ENCODE peak calls at places on chromosomes 2 and 18, in nine cellular contexts. P is body of pancreas, V is esophagus squamous epithelium, I is spleen, U is gastrocnemius medialis, B is endothelial cell of umbilical vein, J is Peyer's patch, M is stomach, Q is HCT116. Y is an unnamed sample.

GRCh38 chr18:46642561-46642960 is 14.5 kb downstream of the LOXHD1 start:
- DNase-seq in J (no peak), I (no peak), M (no peak), P (no peak), Q (no peak), B (no peak), V (no peak), U (no peak), Y (no peak)

GRCh38 chr2:3035385-3036050 is 342.1 kb downstream of the EIPR1 start:
- DNase-seq in I (no peak), B (no peak), P (no peak), Q (no peak), U (no peak), M (no peak), J (no peak), V (no peak), Y (no peak)

GRCh38 chr18:36314098-36314497 is 16.6 kb downstream of the FHOD3 start:
- DNase-seq in V (no peak), I (no peak), U (peak; percentile 62), M (no peak), P (no peak), B (no peak), Q (no peak), J (no peak), Y (peak; percentile 49)

GRCh38 chr2:40734797-40735196 is 282.9 kb upstream of the SLC8A1 start:
- DNase-seq in B (no peak), U (no peak), Q (no peak), I (no peak), J (no peak), M (no peak), P (no peak), V (no peak), Y (no peak)

GRCh38 chr18:46711444-46711863 is 45.4 kb downstream of the ST8SIA5 start:
- DNase-seq in M (no peak), U (peak; percentile 77), Q (no peak), P (no peak), I (no peak), J (no peak), V (no peak), B (no peak), Y (peak; percentile 54)

GRCh38 chr2:62284980-62285379 is 89.1 kb downstream of the B3GNT2 start:
- DNase-seq in I (no peak), J (no peak), U (no peak), V (no peak), P (no peak), B (no peak), Q (no peak), M (no peak), Y (no peak)

GRCh38 chr18:76064998-76065397 is 430.0 kb downstream of the ZNF516 start:
- DNase-seq in B (no peak), P (no peak), Q (no peak), J (no peak), I (no peak), U (no peak), M (no peak), V (no peak), Y (no peak)

GRCh38 chr2:189566046-189566445 is 14.5 kb downstream of the SLC40A1 start:
- DNase-seq in M (no peak), U (no peak), J (no peak), B (peak; percentile 55), Q (no peak), V (no peak), I (no peak), P (no peak), Y (no peak)

GRCh38 chr2:1324884-1325283 is 88.4 kb upstream of the TPO start:
- DNase-seq in Q (no peak), I (no peak), B (no peak), M (no peak), J (no peak), P (peak; percentile 13), U (no peak), V (no peak), Y (no peak)

GRCh38 chr2:105597831-105598293 is 146.8 kb upstream of the NCK2 start:
- DNase-seq in P (no peak), U (no peak), V (no peak), Q (no peak), B (no peak), I (no peak), J (no peak), M (no peak), Y (no peak)

GRCh38 chr2:238288650-238289573 is 502 bp upstream of the PER2 start:
- DNase-seq in U (peak; percentile 99), J (peak; percentile 99), M (peak; percentile 100), P (peak; percentile 100), B (peak; percentile 99), Q (peak; percentile 97), V (peak; percentile 93), I (peak; percentile 99), Y (peak; percentile 99)

GRCh38 chr2:204470178-204470620 is 75.1 kb upstream of the PARD3B start:
- DNase-seq in I (no peak), J (no peak), M (no peak), Q (no peak), V (no peak), B (no peak), P (no peak), U (no peak), Y (no peak)

GRCh38 chr18:57586243-57587049 is at the start of gene FECH:
- DNase-seq in M (peak; percentile 84), I (peak; percentile 94), J (peak; percentile 70), Q (peak; percentile 12), B (peak; percentile 76), P (peak; percentile 87), V (no peak), U (peak; percentile 81), Y (peak; percentile 88)
- TF ChIP-seq POLR2A in M (peak; percentile 11), I (no peak), J (peak; percentile 72), Q (peak; percentile 62), B (peak; percentile 74), P (peak; percentile 82), V (peak; percentile 31), U (peak; percentile 82), Y (peak; percentile 82)

GRCh38 chr18:21599585-21600525 is 649 bp downstream of the ESCO1 start:
- DNase-seq in M (peak; percentile 78), Q (no peak), V (peak; percentile 63), U (peak; percentile 71), J (peak; percentile 55), I (peak; percentile 95), P (peak; percentile 79), B (peak; percentile 30), Y (no peak)

GRCh38 chr18:21600526-21601410 is at the start of gene ESCO1:
- DNase-seq in U (peak; percentile 98), Q (peak; percentile 99), M (peak; percentile 96), I (peak; percentile 99), P (peak; percentile 97), V (peak; percentile 73), B (peak; percentile 98), J (peak; percentile 93), Y (peak; percentile 97)

GRCh38 chr18:21597616-21598015 is 2.9 kb downstream of the ESCO1 start:
- DNase-seq in V (no peak), B (no peak), M (no peak), U (no peak), J (no peak), P (no peak), Q (no peak), I (no peak), Y (no peak)

GRCh38 chr18:21602302-21602592 is 1.7 kb upstream of the ESCO1 start:
- DNase-seq in J (peak; percentile 31), I (no peak), V (no peak), U (no peak), M (no peak), P (no peak), Q (no peak), B (no peak), Y (no peak)

GRCh38 chr18:21598726-21599584 is 1.5 kb downstream of the ESCO1 start:
- DNase-seq in V (no peak), I (peak; percentile 73), U (no peak), Q (peak; percentile 36), B (no peak), J (no peak), P (no peak), M (no peak), Y (no peak)
- H3K27ac ChIP-seq in V (peak overlapping the region; percentile 98), I (peak overlapping the region; percentile 97), U (peak overlapping the region; percentile 97), Q (peak overlapping the region; percentile 100), B (no peak overlapping the region), J (peak overlapping the region; percentile 95), P (peak overlapping the region; percentile 95), M (no peak overlapping the region), Y (no peak overlapping the region)

DNA sequence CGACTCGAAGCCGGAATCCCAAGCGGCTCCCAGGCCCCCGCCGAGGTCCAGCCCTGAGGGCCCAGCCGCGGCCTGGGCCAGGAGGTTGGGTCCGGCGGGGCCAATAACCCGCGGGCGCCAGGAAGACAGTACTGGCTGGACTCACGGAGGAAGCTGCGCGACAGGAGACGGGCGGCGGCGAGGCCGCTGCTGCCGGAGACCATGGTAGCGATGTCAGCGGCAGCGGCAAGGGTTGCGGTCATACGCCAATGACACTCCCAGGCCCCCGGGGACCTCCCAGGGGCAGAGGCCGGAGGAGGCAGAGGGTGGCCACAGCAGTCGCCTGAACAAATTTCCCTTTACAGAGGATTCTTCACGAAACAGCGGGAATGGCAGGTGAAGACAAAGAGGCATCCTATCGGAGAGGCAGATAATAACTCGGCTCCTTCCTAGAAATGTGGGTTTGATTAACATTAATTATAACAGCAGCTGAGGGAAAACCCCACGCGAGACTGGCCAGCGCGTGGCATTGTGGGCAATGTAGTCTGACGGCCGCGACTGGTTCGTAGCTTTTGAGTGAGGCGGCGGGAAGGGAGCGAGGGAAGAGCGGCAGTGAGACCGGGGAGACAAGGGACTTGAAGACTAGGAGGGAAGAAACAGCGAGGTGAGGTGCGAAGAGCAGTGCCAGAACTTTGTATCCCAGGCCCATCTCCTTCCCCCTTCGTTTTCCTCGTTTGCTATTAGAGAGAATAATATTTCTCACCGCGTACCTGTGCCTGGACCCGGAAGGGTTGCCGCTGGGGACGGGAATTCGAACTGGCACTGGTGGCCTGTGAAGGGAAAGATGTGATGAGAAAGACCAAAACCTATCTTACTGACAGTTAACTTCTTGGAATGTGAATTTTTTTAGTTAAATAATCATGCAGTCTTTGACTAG is at the start of gene SUCLG1:
- DNase-seq in Q (peak; percentile 62), M (peak; percentile 84), I (peak; percentile 98), V (peak; percentile 25), P (peak; percentile 88), J (peak; percentile 88), U (peak; percentile 81), B (peak; percentile 87), Y (peak; percentile 91)
- TF ChIP-seq POLR2A in Q (peak; percentile 33), M (no peak), I (peak; percentile 6), V (no peak), P (peak; percentile 93), J (peak; percentile 90), U (peak; percentile 71), B (peak; percentile 50), Y (peak; percentile 77)

GRCh38 chr2:122595065-122595464 is 839.6 kb downstream of the TSN start:
- DNase-seq in J (no peak), V (no peak), Q (no peak), I (no peak), M (no peak), B (no peak), U (no peak), P (no peak), Y (no peak)

GRCh38 chr2:122598784-122599183 is 843.3 kb downstream of the TSN start:
- DNase-seq in M (no peak), V (no peak), B (no peak), J (no peak), I (no peak), U (no peak), P (no peak), Q (no peak), Y (no peak)

DNA sequence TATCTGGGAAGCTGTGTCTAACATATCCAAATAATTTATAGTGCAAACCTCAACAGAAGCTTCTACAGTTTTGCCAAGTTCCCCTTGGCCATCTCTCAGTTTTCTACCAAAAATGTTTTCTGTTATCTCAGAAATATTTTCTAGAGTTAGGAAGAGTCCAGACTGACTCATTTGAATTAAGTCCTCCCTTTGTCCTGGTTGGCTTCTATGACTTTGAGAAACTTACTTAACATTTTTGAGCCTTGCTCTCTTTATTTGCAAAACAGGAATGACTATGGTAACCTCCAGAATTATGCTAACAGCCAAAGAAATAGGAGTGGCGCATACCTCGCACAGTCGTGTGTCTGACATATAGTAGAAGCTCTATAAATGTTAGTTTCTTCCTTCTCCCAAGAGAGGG is 841.1 kb downstream of the TSN start:
- DNase-seq in B (no peak), V (no peak), I (no peak), P (no peak), Q (no peak), J (no peak), U (no peak), M (no peak), Y (no peak)
- H3K27ac ChIP-seq in B (no peak overlapping the region), V (no peak overlapping the region), I (no peak overlapping the region), P (no peak overlapping the region), Q (no peak overlapping the region), J (no peak overlapping the region), U (no peak overlapping the region), M (no peak overlapping the region), Y (no peak overlapping the region)

Y was measured in adrenal gland.